ENCODE peak calls at places on chromosome 7, in ten cellular contexts. One of them, this sample, is unnamed.

GRCh38 chr7:1124164-1124563 is 35.8 kb downstream of the ZFAND2A start:
- DNase-seq in BE2C: no peak
- DNase-seq in epithelial cell of proximal tubule: no peak
- DNase-seq in gastrocnemius medialis: peak; percentile 39
- DNase-seq in adrenal gland: no peak
- DNase-seq in AG04449: no peak
- DNase-seq in astrocyte: no peak
- DNase-seq in tibial nerve: peak; percentile 14
- DNase-seq in upper lobe of right lung: peak; percentile 37
- DNase-seq in cardiac fibroblast: no peak
- DNase-seq in this sample: no peak

GRCh38 chr7:151172273-151173141 is 5.0 kb upstream of the GBX1 start:
- DNase-seq in AG04449: no peak
- DNase-seq in astrocyte: peak; percentile 9
- DNase-seq in gastrocnemius medialis: peak; percentile 71
- DNase-seq in epithelial cell of proximal tubule: no peak
- DNase-seq in adrenal gland: peak; percentile 82
- DNase-seq in BE2C: peak; percentile 75
- DNase-seq in upper lobe of right lung: peak; percentile 88
- DNase-seq in cardiac fibroblast: peak; percentile 66
- DNase-seq in tibial nerve: peak; percentile 74
- DNase-seq in this sample: no peak

GRCh38 chr7:151035902-151036301 is 7.7 kb downstream of the ABCB8 start:
- DNase-seq in astrocyte: no peak
- DNase-seq in AG04449: no peak
- DNase-seq in BE2C: no peak
- DNase-seq in gastrocnemius medialis: no peak
- DNase-seq in tibial nerve: no peak
- DNase-seq in cardiac fibroblast: no peak
- DNase-seq in epithelial cell of proximal tubule: no peak
- DNase-seq in adrenal gland: no peak
- DNase-seq in upper lobe of right lung: no peak
- DNase-seq in this sample: no peak

GRCh38 chr7:56105508-56105907 is 768 bp downstream of the CHCHD2 start:
- DNase-seq in cardiac fibroblast: peak; percentile 87
- DNase-seq in upper lobe of right lung: no peak
- DNase-seq in gastrocnemius medialis: no peak
- DNase-seq in epithelial cell of proximal tubule: peak; percentile 50
- DNase-seq in BE2C: no peak
- DNase-seq in adrenal gland: peak; percentile 69
- DNase-seq in astrocyte: peak; percentile 88
- DNase-seq in AG04449: peak; percentile 41
- DNase-seq in tibial nerve: no peak
- DNase-seq in this sample: peak; percentile 55

GRCh38 chr7:116524609-116525297 is at the start of gene CAV1:
- DNase-seq in BE2C: no peak
- DNase-seq in cardiac fibroblast: peak; percentile 96
- DNase-seq in epithelial cell of proximal tubule: no peak
- DNase-seq in adrenal gland: peak; percentile 52
- DNase-seq in AG04449: peak; percentile 80
- DNase-seq in astrocyte: peak; percentile 87
- DNase-seq in gastrocnemius medialis: peak; percentile 58
- DNase-seq in tibial nerve: peak; percentile 75
- DNase-seq in upper lobe of right lung: peak; percentile 89
- DNase-seq in this sample: peak; percentile 67

GRCh38 chr7:142376356-142376997 is 118.6 kb upstream of the PRSS58 start:
- DNase-seq in BE2C: no peak
- DNase-seq in upper lobe of right lung: no peak
- DNase-seq in astrocyte: no peak
- DNase-seq in epithelial cell of proximal tubule: no peak
- DNase-seq in gastrocnemius medialis: no peak
- DNase-seq in adrenal gland: no peak
- DNase-seq in cardiac fibroblast: no peak
- DNase-seq in AG04449: no peak
- DNase-seq in tibial nerve: no peak
- DNase-seq in this sample: no peak

GRCh38 chr7:135527025-135527424 is 17.1 kb upstream of the CNOT4 start:
- DNase-seq in epithelial cell of proximal tubule: no peak
- DNase-seq in BE2C: no peak
- DNase-seq in cardiac fibroblast: no peak
- DNase-seq in upper lobe of right lung: no peak
- DNase-seq in gastrocnemius medialis: no peak
- DNase-seq in AG04449: no peak
- DNase-seq in tibial nerve: no peak
- DNase-seq in adrenal gland: no peak
- DNase-seq in astrocyte: no peak
- DNase-seq in this sample: no peak

GRCh38 chr7:131488361-131488760 is 68.1 kb downstream of the PODXL start:
- DNase-seq in AG04449: no peak
- DNase-seq in cardiac fibroblast: peak; percentile 41
- DNase-seq in gastrocnemius medialis: no peak
- DNase-seq in tibial nerve: no peak
- DNase-seq in epithelial cell of proximal tubule: no peak
- DNase-seq in upper lobe of right lung: no peak
- DNase-seq in BE2C: no peak
- DNase-seq in astrocyte: no peak
- DNase-seq in adrenal gland: no peak
- DNase-seq in this sample: no peak

GRCh38 chr7:79421751-79422150 is 31.7 kb downstream of the MAGI2 start:
- DNase-seq in tibial nerve: no peak
- DNase-seq in astrocyte: no peak
- DNase-seq in adrenal gland: no peak
- DNase-seq in gastrocnemius medialis: no peak
- DNase-seq in AG04449: no peak
- DNase-seq in BE2C: no peak
- DNase-seq in upper lobe of right lung: no peak
- DNase-seq in epithelial cell of proximal tubule: no peak
- DNase-seq in cardiac fibroblast: no peak
- DNase-seq in this sample: no peak

GRCh38 chr7:79425665-79426064 is 27.8 kb downstream of the MAGI2 start:
- DNase-seq in adrenal gland: no peak
- DNase-seq in upper lobe of right lung: no peak
- DNase-seq in astrocyte: no peak
- DNase-seq in tibial nerve: no peak
- DNase-seq in AG04449: no peak
- DNase-seq in cardiac fibroblast: no peak
- DNase-seq in gastrocnemius medialis: no peak
- DNase-seq in epithelial cell of proximal tubule: no peak
- DNase-seq in BE2C: no peak
- DNase-seq in this sample: no peak

GRCh38 chr7:79414910-79415309 is 38.6 kb downstream of the MAGI2 start:
- DNase-seq in adrenal gland: no peak
- DNase-seq in BE2C: no peak
- DNase-seq in epithelial cell of proximal tubule: no peak
- DNase-seq in upper lobe of right lung: no peak
- DNase-seq in astrocyte: no peak
- DNase-seq in cardiac fibroblast: peak; percentile 43
- DNase-seq in AG04449: no peak
- DNase-seq in tibial nerve: no peak
- DNase-seq in gastrocnemius medialis: no peak
- DNase-seq in this sample: no peak

DNA sequence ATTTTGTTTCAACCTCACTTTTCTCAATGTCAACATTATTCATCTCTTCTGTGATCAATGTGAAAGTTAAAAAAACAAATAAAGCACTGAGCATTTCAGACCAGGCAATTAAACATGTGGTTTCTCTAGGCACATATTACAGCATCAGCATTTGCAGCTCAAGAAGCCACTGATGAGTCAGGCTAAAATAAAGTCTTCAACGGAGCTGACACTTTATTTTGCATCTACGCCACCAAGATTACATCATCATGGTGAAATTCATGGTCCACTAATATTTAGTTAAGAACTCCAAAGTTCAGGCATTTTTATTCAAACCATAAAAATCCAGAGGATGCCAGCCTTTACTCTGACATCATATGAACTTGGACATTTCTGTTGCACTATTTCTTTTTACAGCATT is 33.0 kb downstream of the MAGI2 start:
- DNase-seq in AG04449: peak; percentile 81
- DNase-seq in gastrocnemius medialis: no peak
- DNase-seq in astrocyte: peak; percentile 95
- DNase-seq in BE2C: no peak
- DNase-seq in cardiac fibroblast: peak; percentile 89
- DNase-seq in upper lobe of right lung: no peak
- DNase-seq in epithelial cell of proximal tubule: peak; percentile 66
- DNase-seq in adrenal gland: no peak
- DNase-seq in tibial nerve: peak; percentile 14
- DNase-seq in this sample: peak; percentile 86
- H3K4me3 ChIP-seq in AG04449: no peak overlapping the region
- H3K4me3 ChIP-seq in gastrocnemius medialis: no peak overlapping the region
- H3K4me3 ChIP-seq in astrocyte: no peak overlapping the region
- H3K4me3 ChIP-seq in BE2C: no peak overlapping the region
- H3K4me3 ChIP-seq in cardiac fibroblast: no peak overlapping the region
- H3K4me3 ChIP-seq in upper lobe of right lung: no peak overlapping the region
- H3K4me3 ChIP-seq in epithelial cell of proximal tubule: no peak overlapping the region
- H3K4me3 ChIP-seq in adrenal gland: no peak overlapping the region
- H3K4me3 ChIP-seq in tibial nerve: no peak overlapping the region
- H3K4me3 ChIP-seq in this sample: no peak overlapping the region

DNA sequence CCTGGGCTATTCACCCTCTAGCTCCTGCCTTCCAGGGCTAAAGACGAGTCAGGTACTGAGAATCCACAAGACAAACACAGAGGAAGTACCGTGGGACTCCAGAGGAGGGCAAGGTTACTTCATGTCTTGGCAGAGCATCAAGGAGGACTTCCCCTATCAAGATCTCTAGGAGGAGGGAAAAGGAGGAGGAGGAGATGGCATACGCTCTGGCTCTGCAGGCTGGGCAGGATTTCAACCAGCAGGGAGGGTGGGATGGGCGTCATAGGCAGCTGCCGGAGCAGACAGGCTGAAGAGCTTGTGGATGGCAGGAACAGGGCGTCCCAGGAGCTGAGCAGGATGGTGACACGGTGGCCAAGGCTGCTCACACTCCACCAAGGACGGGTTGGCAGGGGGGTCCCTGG is 21.3 kb downstream of the MDH2 start:
- DNase-seq in AG04449: peak; percentile 89
- DNase-seq in tibial nerve: peak; percentile 45
- DNase-seq in epithelial cell of proximal tubule: peak; percentile 81
- DNase-seq in astrocyte: peak; percentile 91
- DNase-seq in cardiac fibroblast: peak; percentile 92
- DNase-seq in BE2C: no peak
- DNase-seq in adrenal gland: peak; percentile 87
- DNase-seq in gastrocnemius medialis: peak; percentile 86
- DNase-seq in upper lobe of right lung: peak; percentile 82
- DNase-seq in this sample: peak; percentile 86
- TF ChIP-seq CTCF in AG04449: peak; percentile 47
- TF ChIP-seq CTCF in tibial nerve: no peak
- TF ChIP-seq CTCF in epithelial cell of proximal tubule: peak; percentile 77
- TF ChIP-seq CTCF in astrocyte: peak; percentile 16
- TF ChIP-seq CTCF in cardiac fibroblast: peak; percentile 55
- TF ChIP-seq CTCF in BE2C: no peak
- TF ChIP-seq CTCF in adrenal gland: peak; percentile 58
- TF ChIP-seq CTCF in gastrocnemius medialis: no peak
- TF ChIP-seq CTCF in upper lobe of right lung: peak; percentile 24
- TF ChIP-seq CTCF in this sample: peak; percentile 53

GRCh38 chr7:138697535-138698182 is 3.5 kb downstream of the SVOPL start:
- DNase-seq in gastrocnemius medialis: no peak
- DNase-seq in adrenal gland: no peak
- DNase-seq in tibial nerve: no peak
- DNase-seq in BE2C: no peak
- DNase-seq in upper lobe of right lung: no peak
- DNase-seq in astrocyte: no peak
- DNase-seq in cardiac fibroblast: no peak
- DNase-seq in AG04449: no peak
- DNase-seq in epithelial cell of proximal tubule: no peak
- DNase-seq in this sample: no peak

GRCh38 chr7:138698281-138698680 is 2.9 kb downstream of the SVOPL start:
- DNase-seq in tibial nerve: no peak
- DNase-seq in upper lobe of right lung: no peak
- DNase-seq in epithelial cell of proximal tubule: no peak
- DNase-seq in cardiac fibroblast: no peak
- DNase-seq in adrenal gland: no peak
- DNase-seq in BE2C: no peak
- DNase-seq in astrocyte: no peak
- DNase-seq in AG04449: no peak
- DNase-seq in gastrocnemius medialis: no peak
- DNase-seq in this sample: no peak

GRCh38 chr7:138699661-138700060 is 1.5 kb downstream of the SVOPL start:
- DNase-seq in cardiac fibroblast: no peak
- DNase-seq in astrocyte: no peak
- DNase-seq in gastrocnemius medialis: no peak
- DNase-seq in upper lobe of right lung: no peak
- DNase-seq in epithelial cell of proximal tubule: no peak
- DNase-seq in AG04449: no peak
- DNase-seq in adrenal gland: no peak
- DNase-seq in tibial nerve: no peak
- DNase-seq in BE2C: no peak
- DNase-seq in this sample: no peak

GRCh38 chr7:138705122-138705521 is 4.0 kb upstream of the SVOPL start:
- DNase-seq in BE2C: no peak
- DNase-seq in tibial nerve: no peak
- DNase-seq in astrocyte: no peak
- DNase-seq in cardiac fibroblast: no peak
- DNase-seq in upper lobe of right lung: peak; percentile 1
- DNase-seq in AG04449: no peak
- DNase-seq in adrenal gland: no peak
- DNase-seq in epithelial cell of proximal tubule: no peak
- DNase-seq in gastrocnemius medialis: no peak
- DNase-seq in this sample: no peak

DNA sequence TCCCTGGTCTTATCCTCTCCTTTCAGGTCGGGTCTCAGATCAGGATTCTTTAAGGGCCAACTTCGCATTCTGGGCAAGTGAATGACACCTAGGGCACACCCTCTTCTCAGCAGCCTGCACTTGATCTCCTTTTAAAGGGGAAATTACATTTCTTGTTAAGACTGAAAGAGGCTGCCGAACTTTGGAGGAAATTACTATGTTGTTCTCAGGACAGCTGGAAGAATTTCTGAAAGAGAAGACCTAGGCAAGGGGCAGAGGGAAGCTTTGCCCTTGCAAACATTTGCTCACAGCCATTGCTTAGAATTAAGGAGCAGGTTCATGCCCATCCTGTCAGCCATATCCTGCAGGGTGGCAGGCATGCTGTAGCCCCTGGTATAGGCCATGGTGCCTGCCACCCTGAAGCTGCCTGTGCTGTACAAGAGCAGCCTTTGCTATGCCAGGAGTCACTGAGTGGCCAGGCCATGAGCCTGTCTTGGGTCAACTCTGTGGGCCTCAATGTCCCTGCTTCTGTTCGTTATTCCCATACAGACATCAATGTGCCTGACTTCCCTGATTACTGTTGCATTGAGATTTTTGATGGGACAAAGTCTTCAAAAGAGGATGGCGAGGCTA is at the start of gene SVOPL:
- DNase-seq in adrenal gland: no peak
- DNase-seq in epithelial cell of proximal tubule: no peak
- DNase-seq in upper lobe of right lung: no peak
- DNase-seq in astrocyte: no peak
- DNase-seq in cardiac fibroblast: no peak
- DNase-seq in AG04449: no peak
- DNase-seq in tibial nerve: no peak
- DNase-seq in BE2C: no peak
- DNase-seq in gastrocnemius medialis: no peak
- DNase-seq in this sample: no peak
- H3K4me3 ChIP-seq in adrenal gland: no peak within 1 kb of the TSS
- H3K4me3 ChIP-seq in epithelial cell of proximal tubule: no peak within 1 kb of the TSS
- H3K4me3 ChIP-seq in upper lobe of right lung: no peak within 1 kb of the TSS
- H3K4me3 ChIP-seq in astrocyte: no peak within 1 kb of the TSS
- H3K4me3 ChIP-seq in cardiac fibroblast: no peak within 1 kb of the TSS
- H3K4me3 ChIP-seq in AG04449: no peak within 1 kb of the TSS
- H3K4me3 ChIP-seq in tibial nerve: no peak within 1 kb of the TSS
- H3K4me3 ChIP-seq in BE2C: no peak within 1 kb of the TSS
- H3K4me3 ChIP-seq in gastrocnemius medialis: no peak within 1 kb of the TSS
- H3K4me3 ChIP-seq in this sample: no peak within 1 kb of the TSS

DNA sequence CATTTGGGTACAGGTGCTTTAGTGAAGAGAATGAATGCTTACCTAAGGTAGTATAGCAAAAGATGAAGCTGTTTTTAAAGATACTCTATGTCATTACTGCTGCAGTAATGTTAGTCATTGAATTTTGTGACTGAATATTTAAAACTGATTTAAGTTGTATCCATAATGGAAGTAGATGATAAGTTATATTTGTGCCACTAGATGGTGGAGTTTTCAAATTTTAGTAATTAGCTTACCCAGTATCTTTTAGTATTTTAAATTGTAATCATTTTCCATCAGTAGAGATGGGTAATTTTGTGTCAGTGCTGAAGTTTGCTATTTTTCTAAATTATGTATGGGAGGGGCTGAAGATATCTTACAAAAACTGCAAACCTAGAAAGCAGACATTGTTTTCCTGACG is 25.2 kb downstream of the HBP1 start:
- DNase-seq in astrocyte: no peak
- DNase-seq in BE2C: no peak
- DNase-seq in epithelial cell of proximal tubule: no peak
- DNase-seq in upper lobe of right lung: no peak
- DNase-seq in cardiac fibroblast: peak; percentile 18
- DNase-seq in gastrocnemius medialis: no peak
- DNase-seq in adrenal gland: no peak
- DNase-seq in tibial nerve: no peak
- DNase-seq in AG04449: no peak
- DNase-seq in this sample: no peak
- TF ChIP-seq CTCF in astrocyte: no peak
- TF ChIP-seq CTCF in BE2C: peak; percentile 8
- TF ChIP-seq CTCF in epithelial cell of proximal tubule: no peak
- TF ChIP-seq CTCF in upper lobe of right lung: no peak
- TF ChIP-seq CTCF in cardiac fibroblast: no peak
- TF ChIP-seq CTCF in gastrocnemius medialis: no peak
- TF ChIP-seq CTCF in adrenal gland: no peak
- TF ChIP-seq CTCF in tibial nerve: no peak
- TF ChIP-seq CTCF in AG04449: no peak
- TF ChIP-seq CTCF in this sample: no peak

This sample was measured in kidney epithelial cell.